ENCODE peak calls at places on chromosomes 2 and 18, in ten cellular contexts. J, U, F, V, Y, N, S, I, R and P are unnamed samples.

GRCh38 chr18:35029103-35029502 is 12.1 kb upstream of the MAPRE2 start:
- DNase-seq in F (no peak), Y (no peak), S (no peak), R (no peak), V (no peak), J (no peak), N (no peak), U (no peak), I (no peak), P (no peak)

GRCh38 chr2:236172866-236173733 is 4.9 kb upstream of the GBX2 start:
- DNase-seq in Y (peak; percentile 83), U (no peak), N (peak; percentile 18), F (no peak), I (no peak), J (no peak), R (no peak), V (no peak), S (no peak), P (no peak)

GRCh38 chr2:43209204-43209717 is 17.1 kb downstream of the ZFP36L2 start:
- DNase-seq in S (no peak), J (no peak), N (no peak), Y (no peak), I (no peak), V (no peak), F (no peak), R (no peak), U (no peak), P (no peak)

GRCh38 chr2:241963223-241963622 is 93.7 kb downstream of the RTP5 start:
- DNase-seq in R (no peak), Y (no peak), V (no peak), S (no peak), J (no peak), I (no peak), N (no peak), U (no peak), F (no peak), P (no peak)

GRCh38 chr2:158405341-158405740 is 51.2 kb downstream of the CCDC148 start:
- DNase-seq in Y (no peak), U (no peak), F (no peak), R (no peak), N (no peak), J (no peak), S (no peak), V (no peak), I (no peak), P (no peak)

GRCh38 chr2:142037051-142037450 is 93.8 kb downstream of the LRP1B start:
- DNase-seq in V (no peak), N (peak; percentile 31), U (no peak), J (no peak), R (no peak), S (no peak), I (no peak), F (no peak), Y (no peak), P (no peak)

GRCh38 chr2:209368406-209368805 is 55.4 kb upstream of the MAP2 start:
- DNase-seq in N (no peak), R (no peak), Y (no peak), V (no peak), J (no peak), I (no peak), U (no peak), F (no peak), S (peak; percentile 14), P (no peak)

GRCh38 chr2:200615247-200615646 is 29.4 kb downstream of the AOX1 start:
- DNase-seq in J (no peak), U (no peak), F (no peak), N (no peak), R (no peak), S (peak; percentile 38), V (no peak), Y (no peak), I (no peak), P (no peak)

GRCh38 chr2:235024191-235024611 is 72.4 kb downstream of the SH3BP4 start:
- DNase-seq in U (no peak), Y (no peak), S (peak; percentile 82), N (no peak), R (no peak), V (no peak), I (no peak), J (no peak), F (no peak), P (no peak)

GRCh38 chr2:216739035-216739434 is 43.7 kb upstream of the IGFBP5 start:
- DNase-seq in Y (no peak), F (no peak), V (no peak), I (no peak), S (no peak), U (no peak), J (no peak), N (no peak), R (no peak), P (no peak)

GRCh38 chr18:13451661-13452447 is 233.3 kb downstream of the LDLRAD4 start:
- DNase-seq in J (peak; percentile 4), Y (peak; percentile 80), R (no peak), V (no peak), U (no peak), F (no peak), N (no peak), I (peak; percentile 21), S (no peak), P (no peak)

GRCh38 chr2:124668161-124668560 is 643.1 kb downstream of the CNTNAP5 start:
- DNase-seq in I (no peak), U (no peak), Y (no peak), S (no peak), N (no peak), J (no peak), V (no peak), F (no peak), R (no peak), P (no peak)

GRCh38 chr2:26245231-26245732 is 543 bp downstream of the HADHB start:
- DNase-seq in R (no peak), F (peak; percentile 25), Y (peak; percentile 79), I (peak; percentile 36), V (no peak), S (peak; percentile 28), J (no peak), N (peak; percentile 30), U (no peak), P (peak; percentile 24)

GRCh38 chr2:177972782-177973181 is 99.8 kb downstream of the PDE11A start:
- DNase-seq in U (no peak), S (no peak), Y (peak; percentile 77), N (no peak), V (no peak), J (no peak), F (no peak), I (no peak), R (no peak), P (no peak)

GRCh38 chr18:13147146-13147545 is 71.4 kb upstream of the LDLRAD4 start:
- DNase-seq in R (no peak), I (no peak), S (no peak), J (no peak), V (no peak), Y (no peak), N (no peak), U (no peak), F (no peak), P (no peak)

GRCh38 chr2:156673271-156673615 is 237.1 kb downstream of the GPD2 start:
- DNase-seq in Y (no peak), N (no peak), V (no peak), R (no peak), I (no peak), J (no peak), S (no peak), U (no peak), F (no peak), P (no peak)

GRCh38 chr2:241760301-241760771 is 16.3 kb upstream of the GAL3ST2 start:
- DNase-seq in R (no peak), J (no peak), F (no peak), Y (peak; percentile 58), V (no peak), I (no peak), U (no peak), S (no peak), N (no peak), P (no peak)

GRCh38 chr18:23380817-23381216 is 72.3 kb upstream of the RIOK3 start:
- DNase-seq in N (no peak), V (no peak), S (no peak), J (no peak), Y (no peak), I (no peak), F (no peak), U (no peak), R (no peak), P (no peak)

GRCh38 chr2:33633295-33633694 is 34.2 kb upstream of the FAM98A start:
- DNase-seq in R (no peak), V (no peak), S (no peak), U (no peak), N (no peak), I (no peak), J (no peak), F (no peak), Y (no peak), P (no peak)

GRCh38 chr2:33634261-33634910 is 35.3 kb upstream of the FAM98A start:
- DNase-seq in U (no peak), I (no peak), N (no peak), Y (no peak), S (no peak), F (no peak), V (no peak), R (no peak), J (no peak), P (no peak)
- H3K9me3 ChIP-seq in U (no peaks in the 10 kb centered on the region), I (no peaks in the 10 kb centered on the region), N (no peaks in the 10 kb centered on the region), Y (no peaks in the 10 kb centered on the region), S (no peaks in the 10 kb centered on the region), F (no peaks in the 10 kb centered on the region), V (no peaks in the 10 kb centered on the region), R (no peaks in the 10 kb centered on the region), J (no peaks in the 10 kb centered on the region), P (no peaks in the 10 kb centered on the region)

DNA sequence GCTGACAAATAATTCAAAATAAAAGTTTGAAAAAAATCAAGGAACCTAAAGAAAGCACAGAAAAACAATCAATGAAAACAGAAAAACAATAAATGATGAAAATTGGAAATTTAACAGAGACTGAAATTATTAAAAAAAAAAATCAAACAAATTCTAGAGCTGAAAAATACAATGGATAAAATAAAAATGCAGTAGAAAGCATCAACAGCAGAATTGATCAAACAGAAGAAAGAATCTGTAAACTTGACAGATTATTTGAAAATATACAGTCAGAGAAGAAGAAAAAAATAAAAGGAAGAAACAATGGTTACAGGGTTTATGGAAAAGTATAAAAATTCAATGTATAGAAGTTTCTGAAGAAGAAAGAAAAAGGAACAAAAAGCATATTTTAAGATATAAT is 16.2 kb downstream of the SERPINB4 start:
- DNase-seq in F (no peak), S (no peak), U (no peak), V (no peak), Y (no peak), N (no peak), J (no peak), R (no peak), I (no peak), P (no peak)
- H3K9me3 ChIP-seq in F (peaks cover 38% of the 10 kb centered on the region), S (peaks cover 11% of the 10 kb centered on the region), U (peaks cover 7% of the 10 kb centered on the region), V (no peaks in the 10 kb centered on the region), Y (peaks cover 44% of the 10 kb centered on the region), N (peaks cover 18% of the 10 kb centered on the region), J (peaks cover 23% of the 10 kb centered on the region), R (peaks cover 29% of the 10 kb centered on the region), I (peaks cover 41% of the 10 kb centered on the region), P (peaks cover 3% of the 10 kb centered on the region)

GRCh38 chr2:123500988-123501387 is 524.1 kb upstream of the CNTNAP5 start:
- DNase-seq in S (no peak), Y (no peak), U (no peak), N (no peak), F (no peak), V (no peak), I (no peak), R (no peak), J (no peak), P (no peak)
- H3K9me3 ChIP-seq in S (no peaks in the 10 kb centered on the region), Y (no peaks in the 10 kb centered on the region), U (no peaks in the 10 kb centered on the region), N (no peaks in the 10 kb centered on the region), F (no peaks in the 10 kb centered on the region), V (no peaks in the 10 kb centered on the region), I (no peaks in the 10 kb centered on the region), R (peaks cover 7% of the 10 kb centered on the region), J (no peaks in the 10 kb centered on the region), P (no peaks in the 10 kb centered on the region)

GRCh38 chr2:89833780-89834117 is 1142.3 kb downstream of the RPIA start:
- DNase-seq in F (no peak), U (no peak), V (no peak), J (no peak), I (no peak), R (no peak), S (no peak), N (peak; percentile 69), Y (no peak), P (no peak)
- H3K9me3 ChIP-seq in F (peaks cover 30% of the 10 kb centered on the region), U (peaks cover 7% of the 10 kb centered on the region), V (peaks cover 12% of the 10 kb centered on the region), J (no peaks in the 10 kb centered on the region), I (no peaks in the 10 kb centered on the region), R (no peaks in the 10 kb centered on the region), S (peaks cover 55% of the 10 kb centered on the region), N (peaks cover 41% of the 10 kb centered on the region), Y (no peaks in the 10 kb centered on the region), P (peaks cover 70% of the 10 kb centered on the region)